ENCODE peak calls at places on chromosomes 6 and 20, in four cellular contexts. K is neuronal stem cell, H is trophoblast cell, J is H1. X is an unnamed sample. For H3K36me3, the result is how much of the 10 kb centered on the place peaks cover.

GRCh38 chr20:50292324-50293243 is 102.0 kb downstream of the CEBPB start:
- DNase-seq in K (no peak), J (no peak), H (peak), X (peak)

GRCh38 chr6:145250436-145250835 is 484.9 kb downstream of the EPM2A start:
- DNase-seq in H (no peak), J (no peak), K (no peak), X (no peak)

GRCh38 chr6:22271044-22271443 is 25.8 kb downstream of the PRL start:
- DNase-seq in H (no peak), K (no peak), J (no peak), X (no peak)

GRCh38 chr6:41488392-41489129 is 57.6 kb upstream of the FOXP4 start:
- DNase-seq in H (no peak), J (no peak), K (peak), X (peak)

GRCh38 chr6:154731296-154732218 is 1.7 kb upstream of the SCAF8 start:
- DNase-seq in J (no peak), H (no peak), K (no peak), X (peak)

GRCh38 chr6:108635505-108636226 is 74.9 kb downstream of the FOXO3 start:
- DNase-seq in K (no peak), H (no peak), J (no peak), X (peak)

GRCh38 chr6:150987371-150987828 is 121.9 kb downstream of the MTHFD1L start:
- DNase-seq in K (no peak), H (peak), J (no peak), X (no peak)

GRCh38 chr20:24863356-24863755 is 85.7 kb upstream of the CST7 start:
- DNase-seq in H (no peak), K (no peak), J (no peak), X (no peak)

GRCh38 chr6:56279346-56280080 is 32.1 kb upstream of the COL21A1 start:
- DNase-seq in H (peak), K (no peak), J (no peak), X (no peak)

GRCh38 chr6:167134448-167135328 is 11.8 kb downstream of the CCR6 start:
- DNase-seq in H (no peak), K (no peak), J (no peak), X (no peak)

GRCh38 chr20:36507746-36508145 is 33.6 kb upstream of the MYL9 start:
- DNase-seq in K (no peak), J (no peak), H (peak), X (no peak)

DNA sequence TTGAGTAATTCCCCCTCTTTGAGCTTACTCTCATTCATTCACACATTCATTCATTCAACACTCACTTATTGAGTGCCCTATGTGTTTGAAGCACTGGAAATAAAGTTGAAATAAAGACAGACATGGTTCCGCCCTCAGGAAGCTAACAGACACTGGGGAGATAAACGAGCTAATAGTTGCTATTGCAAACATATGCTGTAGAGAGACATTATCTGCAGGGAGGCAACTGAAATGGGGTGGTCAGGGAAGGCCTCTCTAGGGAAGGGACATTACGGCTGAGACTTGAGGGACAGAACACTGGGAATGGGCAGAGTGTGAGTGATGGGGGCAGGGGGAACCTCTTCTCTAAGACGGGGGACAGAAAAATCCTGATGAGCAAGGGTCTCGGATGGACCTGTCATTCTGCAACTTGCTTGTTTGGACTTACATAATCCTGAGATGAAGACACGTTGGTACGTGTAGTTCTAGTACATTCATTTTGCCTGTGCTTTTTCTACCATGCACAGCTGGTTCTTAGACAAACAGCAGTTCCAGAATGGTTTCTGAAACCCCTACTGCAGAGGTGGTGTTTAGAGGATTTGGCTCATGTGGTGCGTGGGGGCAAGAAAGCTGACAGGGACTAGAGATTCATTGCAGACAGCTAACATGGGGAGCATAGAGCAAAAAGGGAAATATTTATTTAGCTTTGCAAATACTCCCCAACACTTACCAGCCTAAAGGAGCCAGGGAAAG is 71.1 kb upstream of the BLCAP start:
- DNase-seq in J (no peak), K (no peak), H (no peak), X (no peak)
- H2BK12ac ChIP-seq in J (no peak), K (no peak), H (no peak), X (no peak)

DNA sequence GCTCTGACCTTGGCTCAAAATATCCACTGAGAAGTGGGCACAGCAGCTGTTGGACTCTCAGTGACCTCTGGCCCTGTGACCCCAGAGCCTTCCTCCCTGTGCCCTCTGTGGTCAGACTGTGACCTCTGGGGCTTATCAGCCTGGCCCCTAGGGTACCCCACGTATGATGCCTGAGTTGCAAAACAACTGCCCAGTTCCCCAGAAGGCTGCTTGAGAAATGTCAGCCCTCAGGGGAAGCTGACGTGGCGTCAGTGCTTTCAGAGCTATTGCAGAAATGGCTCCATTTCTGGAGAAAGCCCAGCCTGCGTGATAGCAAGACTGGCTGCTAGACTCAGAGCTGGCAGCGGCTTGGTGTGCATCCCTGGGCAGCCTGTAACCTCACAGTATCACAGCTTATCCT is 31.5 kb upstream of the TGM2 start:
- DNase-seq in J (no peak), H (peak), K (no peak), X (peak)
- H3K36me3 ChIP-seq in J (under half), H (under half), K (under half), X (under half)

GRCh38 chr6:114007451-114007953 is 36.6 kb upstream of the HDAC2 start:
- DNase-seq in K (no peak), J (no peak), H (no peak), X (no peak)
- H2BK12ac ChIP-seq in K (no peak), J (peak), H (peak), X (no peak)

GRCh38 chr20:62138204-62138543 is 5.0 kb downstream of the PSMA7 start:
- DNase-seq in H (no peak), J (no peak), K (no peak), X (no peak)
- H3K36me3 ChIP-seq in H (half or more), J (half or more), K (half or more), X (half or more)

GRCh38 chr6:90494067-90494773 is 92.7 kb downstream of the MAP3K7 start:
- DNase-seq in H (no peak), J (no peak), K (peak), X (no peak)

GRCh38 chr6:90497411-90497810 is 89.5 kb downstream of the MAP3K7 start:
- DNase-seq in K (no peak), J (no peak), H (no peak), X (no peak)

GRCh38 chr6:90495216-90495817 is 91.6 kb downstream of the MAP3K7 start:
- DNase-seq in H (no peak), J (no peak), K (no peak), X (no peak)

GRCh38 chr6:90496191-90496590 is 90.7 kb downstream of the MAP3K7 start:
- DNase-seq in K (no peak), H (no peak), J (no peak), X (no peak)

GRCh38 chr6:90496617-90497016 is 90.3 kb downstream of the MAP3K7 start:
- DNase-seq in J (no peak), H (no peak), K (no peak), X (no peak)
- H2BK12ac ChIP-seq in J (peak), H (peak), K (no peak), X (no peak)

DNA sequence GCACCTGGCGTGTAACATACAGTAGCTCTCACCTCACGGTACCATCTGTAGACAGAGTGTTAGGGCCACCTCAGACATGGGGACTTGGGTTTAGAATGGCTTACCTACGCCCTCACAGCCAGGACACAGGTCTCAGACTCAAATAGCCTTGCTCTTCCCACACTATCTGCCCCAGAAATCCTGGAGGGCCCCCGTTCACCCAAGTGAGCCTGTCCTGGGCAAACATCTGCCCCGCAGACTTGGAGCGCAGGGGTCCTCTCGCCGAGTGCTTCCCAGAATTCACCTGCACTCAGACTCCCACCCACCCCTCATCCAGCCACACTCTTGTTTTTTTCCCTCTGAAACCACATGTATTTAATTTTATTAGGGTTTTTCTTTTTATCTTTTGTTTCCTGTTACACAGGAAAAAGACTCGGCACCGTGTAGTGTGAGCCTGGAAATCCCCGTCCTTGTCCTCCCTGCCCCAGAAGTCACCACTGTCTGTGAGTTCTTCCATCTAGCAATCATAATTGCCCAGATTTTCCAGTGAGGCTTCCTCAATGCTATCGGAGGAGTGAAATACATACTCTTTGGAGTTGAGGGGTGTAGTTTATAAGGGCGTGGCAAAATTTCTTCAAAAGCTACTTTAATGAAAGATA is 17.1 kb upstream of the MAP1LC3A start:
- DNase-seq in J (no peak), K (no peak), H (no peak), X (no peak)
- H3K36me3 ChIP-seq in J (under half), K (under half), H (under half), X (half or more)

DNA sequence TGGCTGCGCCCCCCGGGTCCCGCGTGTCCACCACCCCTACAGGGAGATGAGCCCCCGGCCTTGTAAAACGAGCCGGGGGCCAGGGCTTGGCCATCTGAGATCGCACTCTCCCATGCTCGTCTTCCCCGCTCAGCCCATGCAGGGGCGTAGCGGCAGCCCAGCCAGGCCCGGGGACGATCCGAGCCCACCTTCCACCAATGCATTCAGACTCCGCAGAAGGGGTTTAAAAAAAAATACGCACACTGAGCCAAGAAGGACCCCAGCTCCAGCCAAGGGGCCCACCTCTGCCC is 350 bp downstream of the GSTA4 start:
- DNase-seq in H (no peak), K (no peak), J (no peak), X (no peak)
- H2BK12ac ChIP-seq in H (no peak), K (no peak), J (no peak), X (peak)

DNA sequence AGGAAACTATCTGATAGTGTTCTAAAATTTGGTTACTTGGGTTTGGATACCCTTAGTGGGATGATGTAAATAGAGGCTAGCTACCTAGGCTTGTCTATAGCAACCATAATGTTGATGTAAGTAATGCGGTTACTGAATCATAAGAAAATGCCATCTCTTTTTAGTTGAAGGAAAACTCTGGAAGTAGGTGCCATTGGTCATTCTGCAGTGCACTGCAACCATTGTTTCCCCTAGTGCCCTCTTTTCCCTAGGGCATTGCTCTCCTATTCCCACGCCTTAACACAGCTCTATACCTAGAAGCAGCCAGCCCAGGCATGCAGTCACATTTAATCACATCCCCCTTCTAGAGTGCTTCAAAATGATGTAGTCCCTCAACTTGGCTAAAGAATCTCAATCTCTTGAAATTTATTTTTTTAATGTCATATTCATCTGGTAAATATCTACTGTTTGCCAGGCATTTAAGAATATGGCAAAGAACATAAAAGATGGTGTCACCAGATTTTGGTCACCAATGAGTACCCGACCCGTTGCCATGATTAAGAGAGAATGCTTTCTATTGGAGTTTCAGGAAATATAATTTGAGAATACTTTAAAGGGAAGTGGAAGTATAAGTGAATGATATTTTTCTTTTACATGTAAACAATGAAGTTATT is 10.4 kb downstream of the LOC128125822 start:
- DNase-seq in H (no peak), K (no peak), J (no peak), X (no peak)
- H3K36me3 ChIP-seq in H (under half), K (under half), J (half or more), X (half or more)

GRCh38 chr6:10583509-10583908 is 62.4 kb downstream of the GCNT2 start:
- DNase-seq in K (no peak), H (no peak), J (no peak), X (no peak)
- H2BK12ac ChIP-seq in K (no peak), H (no peak), J (peak), X (no peak)

GRCh38 chr20:41635158-41635557 is 17.0 kb upstream of the CHD6 start:
- DNase-seq in K (no peak), J (no peak), H (no peak), X (no peak)
- H3K36me3 ChIP-seq in K (under half), J (under half), H (under half), X (under half)